ENCODE peak calls at places on chromosomes 12 and 14, in nine cellular contexts. G is prostate gland, Y is GM12865, V is right cardiac atrium, S is AG04450, U is gastrocnemius medialis, T is heart left ventricle, H is AG09309, P is AG10803. F is an unnamed sample.

GRCh38 chr12:109115758-109116610 is at the start of gene ACACB:
- DNase-seq in G (peak), Y (no peak), V (peak), S (no peak), U (peak), T (peak), H (no peak), P (no peak), F (no peak)

GRCh38 chr12:60494249-60494648 is 898.4 kb downstream of the SLC16A7 start:
- DNase-seq in G (no peak), Y (peak), V (no peak), S (peak), U (no peak), T (no peak), H (peak), P (peak), F (no peak)

GRCh38 chr14:69355155-69355954 is 42.7 kb downstream of the ERH start:
- DNase-seq in G (no peak), Y (peak), V (peak), S (no peak), U (no peak), T (no peak), H (no peak), P (no peak), F (no peak)

GRCh38 chr14:71361335-71361734 is 454.1 kb downstream of the PCNX1 start:
- DNase-seq in G (no peak), Y (no peak), V (no peak), S (no peak), U (no peak), T (no peak), H (no peak), P (no peak), F (no peak)

GRCh38 chr12:1913377-1914115 is 4.9 kb downstream of the CACNA2D4 start:
- DNase-seq in G (peak), Y (no peak), V (no peak), S (no peak), U (no peak), T (no peak), H (no peak), P (no peak), F (peak)

GRCh38 chr12:124506145-124506831 is 61.1 kb downstream of the NCOR2 start:
- DNase-seq in G (peak), Y (no peak), V (peak), S (no peak), U (peak), T (peak), H (no peak), P (peak), F (peak)

GRCh38 chr12:22018860-22019259 is 27.2 kb upstream of the CMAS start:
- DNase-seq in G (no peak), Y (no peak), V (no peak), S (no peak), U (no peak), T (no peak), H (no peak), P (peak), F (no peak)

GRCh38 chr14:52315355-52315718 is 1.2 kb downstream of the PTGER2 start:
- DNase-seq in G (no peak), Y (no peak), V (no peak), S (no peak), U (no peak), T (no peak), H (no peak), P (no peak), F (no peak)

GRCh38 chr12:124590447-124590846 is 23.0 kb upstream of the NCOR2 start:
- DNase-seq in G (no peak), Y (no peak), V (no peak), S (no peak), U (no peak), T (no peak), H (no peak), P (no peak), F (no peak)

GRCh38 chr14:52369305-52369781 is 55.2 kb downstream of the PTGER2 start:
- DNase-seq in G (no peak), Y (no peak), V (peak), S (no peak), U (no peak), T (peak), H (peak), P (peak), F (peak)

GRCh38 chr12:642633-643477 is 20.4 kb downstream of the NINJ2 start:
- DNase-seq in G (peak), Y (peak), V (peak), S (no peak), U (peak), T (peak), H (no peak), P (peak), F (peak)

GRCh38 chr14:100691395-100692025 is 35.2 kb upstream of the DLK1 start:
- DNase-seq in G (no peak), Y (no peak), V (no peak), S (no peak), U (no peak), T (no peak), H (no peak), P (no peak), F (no peak)

GRCh38 chr12:40054554-40055226 is 51.2 kb downstream of the SLC2A13 start:
- DNase-seq in G (no peak), Y (no peak), V (peak), S (peak), U (peak), T (peak), H (peak), P (peak), F (peak)

GRCh38 chr14:53807580-53807979 is 149.0 kb downstream of the BMP4 start:
- DNase-seq in G (no peak), Y (no peak), V (no peak), S (no peak), U (peak), T (peak), H (no peak), P (no peak), F (no peak)

GRCh38 chr12:130367523-130367922 is 29.8 kb downstream of the PIWIL1 start:
- DNase-seq in G (no peak), Y (no peak), V (no peak), S (no peak), U (no peak), T (no peak), H (no peak), P (no peak), F (no peak)

GRCh38 chr12:57632369-57632897 is 568 bp downstream of the B4GALNT1 start:
- DNase-seq in G (no peak), Y (no peak), V (no peak), S (no peak), U (no peak), T (no peak), H (no peak), P (peak), F (peak)

DNA sequence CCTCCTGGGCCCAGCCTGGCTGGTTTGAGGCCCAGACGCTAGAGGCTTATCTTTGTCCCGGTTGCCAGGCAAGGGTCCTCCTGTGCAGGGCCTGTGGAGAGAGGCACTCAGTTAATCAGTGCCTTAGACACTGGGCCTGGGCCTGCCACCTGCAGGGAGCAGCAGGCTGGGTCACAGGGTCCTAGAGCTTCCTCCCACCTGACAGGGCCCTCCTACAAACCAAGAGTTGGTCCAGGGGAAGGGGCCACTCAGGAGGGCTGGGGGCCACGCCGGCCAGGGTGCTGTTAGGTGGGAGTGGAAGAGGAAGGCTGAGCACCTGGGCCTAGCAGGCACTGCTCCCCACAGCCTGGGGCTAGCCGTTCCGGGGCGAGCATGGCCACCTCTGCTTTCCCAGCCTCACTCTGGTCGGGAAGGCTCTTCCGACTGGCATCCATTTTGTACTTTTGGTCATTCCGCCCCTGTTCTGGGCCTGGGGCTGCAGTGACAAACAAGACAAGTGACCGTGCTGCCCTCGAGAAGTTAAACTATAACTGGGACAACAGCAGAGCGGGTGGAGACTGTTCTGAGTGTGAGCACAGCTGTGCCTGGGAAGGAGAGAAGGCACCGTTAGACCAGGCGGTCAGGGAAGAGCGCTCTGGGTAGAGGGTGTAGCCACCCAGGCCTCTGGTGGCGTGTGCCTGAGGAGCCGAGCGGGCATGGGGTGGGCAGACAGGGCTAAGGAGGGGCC is 27.2 kb downstream of the FBRSL1 start:
- DNase-seq in G (no peak), Y (no peak), V (no peak), S (no peak), U (no peak), T (no peak), H (no peak), P (no peak), F (no peak)
- H3K4me3 ChIP-seq in G (no peak), Y (no peak), V (no peak), S (no peak), U (no peak), T (no peak), H (no peak), P (no peak), F (no peak)

GRCh38 chr14:75979641-75980422 is 2.0 kb downstream of the TGFB3 start:
- DNase-seq in G (no peak), Y (no peak), V (peak), S (no peak), U (no peak), T (no peak), H (no peak), P (no peak), F (peak)

GRCh38 chr14:75978249-75978731 is 3.5 kb downstream of the TGFB3 start:
- DNase-seq in G (no peak), Y (peak), V (no peak), S (no peak), U (no peak), T (no peak), H (no peak), P (peak), F (no peak)

GRCh38 chr14:75980856-75981255 is 939 bp downstream of the TGFB3 start:
- DNase-seq in G (peak), Y (no peak), V (peak), S (no peak), U (no peak), T (peak), H (no peak), P (no peak), F (peak)

GRCh38 chr14:75977544-75977943 is 4.3 kb downstream of the TGFB3 start:
- DNase-seq in G (no peak), Y (no peak), V (no peak), S (no peak), U (no peak), T (no peak), H (no peak), P (peak), F (no peak)

DNA sequence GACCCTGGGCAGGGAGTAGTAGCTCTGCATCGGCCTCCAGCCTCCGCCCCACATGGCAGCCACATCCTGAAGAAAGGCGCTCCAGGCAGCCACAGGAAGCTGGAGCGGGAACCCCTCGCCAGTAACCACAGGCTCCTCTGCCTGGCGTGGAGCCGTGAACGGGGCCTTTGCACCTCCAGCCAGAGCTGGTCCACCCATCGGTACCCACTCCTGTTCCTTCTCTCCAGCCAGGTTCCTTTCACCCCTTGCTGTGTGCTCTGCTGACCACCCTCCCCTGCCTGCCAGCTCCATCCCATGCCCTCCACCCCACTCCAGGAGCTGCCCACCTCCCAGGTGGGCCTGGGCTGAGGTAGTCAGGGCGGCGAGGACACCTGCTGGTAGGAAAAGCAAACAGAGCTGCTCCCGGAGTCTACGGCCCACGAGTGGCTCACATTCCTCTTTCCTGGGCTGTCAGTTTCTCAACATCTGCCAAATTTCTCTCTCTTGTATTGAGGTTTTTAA is 2.7 kb downstream of the TGFB3 start:
- DNase-seq in G (no peak), Y (peak), V (peak), S (no peak), U (no peak), T (no peak), H (no peak), P (peak), F (no peak)
- H3K4me3 ChIP-seq in G (peak), Y (no peak), V (peak), S (peak), U (peak), T (peak), H (peak), P (peak), F (peak)

GRCh38 chr12:70241845-70242244 is 1.4 kb upstream of the CNOT2 start:
- DNase-seq in G (no peak), Y (no peak), V (no peak), S (no peak), U (no peak), T (no peak), H (no peak), P (no peak), F (no peak)
- H3K4me3 ChIP-seq in G (no peak), Y (peak), V (peak), S (peak), U (peak), T (peak), H (peak), P (peak), F (no peak)

GRCh38 chr12:54000774-54001114 is 783 bp downstream of the HOXC9 start:
- DNase-seq in G (no peak), Y (no peak), V (no peak), S (no peak), U (no peak), T (no peak), H (no peak), P (no peak), F (no peak)

GRCh38 chr12:53998900-53999236 is 1.1 kb upstream of the HOXC9 start:
- DNase-seq in G (no peak), Y (no peak), V (no peak), S (no peak), U (no peak), T (no peak), H (no peak), P (no peak), F (no peak)

GRCh38 chr12:53998174-53998899 is 1.6 kb upstream of the HOXC9 start:
- DNase-seq in G (no peak), Y (no peak), V (no peak), S (no peak), U (no peak), T (no peak), H (no peak), P (peak), F (no peak)

GRCh38 chr12:54000105-54000773 is at the start of gene HOXC9:
- DNase-seq in G (no peak), Y (no peak), V (no peak), S (no peak), U (no peak), T (no peak), H (no peak), P (no peak), F (peak)

GRCh38 chr12:53999596-54000104 is 311 bp upstream of the HOXC9 start:
- DNase-seq in G (no peak), Y (no peak), V (no peak), S (no peak), U (peak), T (no peak), H (no peak), P (peak), F (peak)
- H3K4me3 ChIP-seq in G (no peak), Y (no peak), V (peak), S (no peak), U (peak), T (peak), H (peak), P (peak), F (peak)

GRCh38 chr14:78029471-78030372 is 140.5 kb upstream of the NRXN3 start:
- DNase-seq in G (no peak), Y (no peak), V (no peak), S (no peak), U (no peak), T (no peak), H (no peak), P (no peak), F (no peak)
- H3K4me3 ChIP-seq in G (no peak), Y (no peak), V (no peak), S (no peak), U (no peak), T (no peak), H (no peak), P (no peak), F (no peak)

F was measured in aorta.